ENCODE peak calls at places on chromosomes 16 and 17, in seven cellular contexts. One of them, this sample, is unnamed.

GRCh38 chr16:66263168-66263972 is 103.1 kb upstream of the CDH5 start:
- DNase-seq in endothelial cell of umbilical vein: no peak
- DNase-seq in prostate gland: no peak
- DNase-seq in GM12878: no peak
- DNase-seq in HCT116: no peak
- DNase-seq in breast epithelium: peak
- DNase-seq in H1: no peak
- DNase-seq in this sample: no peak

GRCh38 chr16:471353-472198 is 46.1 kb downstream of the RAB11FIP3 start:
- DNase-seq in endothelial cell of umbilical vein: no peak
- DNase-seq in prostate gland: peak
- DNase-seq in GM12878: no peak
- DNase-seq in HCT116: no peak
- DNase-seq in breast epithelium: no peak
- DNase-seq in H1: peak
- DNase-seq in this sample: no peak

GRCh38 chr16:15542261-15542660 is 100.7 kb downstream of the MARF1 start:
- DNase-seq in endothelial cell of umbilical vein: no peak
- DNase-seq in prostate gland: no peak
- DNase-seq in GM12878: no peak
- DNase-seq in HCT116: no peak
- DNase-seq in breast epithelium: no peak
- DNase-seq in H1: peak
- DNase-seq in this sample: no peak

GRCh38 chr17:78412403-78412802 is 34.0 kb downstream of the PGS1 start:
- DNase-seq in endothelial cell of umbilical vein: no peak
- DNase-seq in prostate gland: no peak
- DNase-seq in GM12878: no peak
- DNase-seq in HCT116: no peak
- DNase-seq in breast epithelium: no peak
- DNase-seq in H1: no peak
- DNase-seq in this sample: no peak

GRCh38 chr16:23288726-23289512 is 13.2 kb upstream of the SCNN1B start:
- DNase-seq in endothelial cell of umbilical vein: no peak
- DNase-seq in prostate gland: no peak
- DNase-seq in GM12878: no peak
- DNase-seq in HCT116: no peak
- DNase-seq in breast epithelium: no peak
- DNase-seq in H1: no peak
- DNase-seq in this sample: no peak

GRCh38 chr17:78506454-78507309 is 70.5 kb downstream of the DNAH17 start:
- DNase-seq in endothelial cell of umbilical vein: no peak
- DNase-seq in prostate gland: no peak
- DNase-seq in GM12878: no peak
- DNase-seq in HCT116: no peak
- DNase-seq in breast epithelium: no peak
- DNase-seq in H1: no peak
- DNase-seq in this sample: no peak

GRCh38 chr16:85293899-85294642 is 181.8 kb upstream of the CIBAR2 start:
- DNase-seq in endothelial cell of umbilical vein: no peak
- DNase-seq in prostate gland: no peak
- DNase-seq in GM12878: no peak
- DNase-seq in HCT116: no peak
- DNase-seq in breast epithelium: no peak
- DNase-seq in H1: no peak
- DNase-seq in this sample: no peak

GRCh38 chr16:71338193-71338592 is 20.3 kb upstream of the CALB2 start:
- DNase-seq in endothelial cell of umbilical vein: no peak
- DNase-seq in prostate gland: no peak
- DNase-seq in GM12878: no peak
- DNase-seq in HCT116: peak
- DNase-seq in breast epithelium: no peak
- DNase-seq in H1: no peak
- DNase-seq in this sample: no peak

GRCh38 chr16:85544668-85545067 is 68.5 kb upstream of the GSE1 start:
- DNase-seq in endothelial cell of umbilical vein: no peak
- DNase-seq in prostate gland: no peak
- DNase-seq in GM12878: no peak
- DNase-seq in HCT116: no peak
- DNase-seq in breast epithelium: no peak
- DNase-seq in H1: no peak
- DNase-seq in this sample: no peak

GRCh38 chr16:31385680-31386079 is 7.5 kb upstream of the ITGAD start:
- DNase-seq in endothelial cell of umbilical vein: no peak
- DNase-seq in prostate gland: no peak
- DNase-seq in GM12878: no peak
- DNase-seq in HCT116: peak
- DNase-seq in breast epithelium: no peak
- DNase-seq in H1: no peak
- DNase-seq in this sample: no peak

GRCh38 chr17:2172447-2172938 is 117.6 kb downstream of the HIC1 start:
- DNase-seq in endothelial cell of umbilical vein: no peak
- DNase-seq in prostate gland: no peak
- DNase-seq in GM12878: no peak
- DNase-seq in HCT116: no peak
- DNase-seq in breast epithelium: no peak
- DNase-seq in H1: no peak
- DNase-seq in this sample: peak

DNA sequence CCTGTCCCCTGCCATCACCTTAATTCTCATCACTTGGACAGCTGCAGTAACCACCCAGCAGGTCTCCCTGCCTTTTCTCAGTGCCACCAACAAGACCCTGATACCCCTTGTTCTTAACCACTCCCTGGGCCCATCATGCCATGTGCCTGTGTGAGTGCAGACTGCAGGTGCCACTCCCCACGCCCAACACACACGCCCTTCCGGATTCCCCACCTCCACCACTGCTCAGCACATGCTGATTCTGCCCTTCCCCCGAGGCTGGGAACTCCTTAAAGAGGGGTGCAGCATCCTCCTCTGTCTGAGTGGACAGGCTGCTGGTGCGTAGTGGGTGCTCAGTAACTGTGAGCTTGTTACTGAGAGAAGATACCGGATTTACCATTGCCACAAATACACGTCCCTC is 52.4 kb downstream of the PLD6 start:
- DNase-seq in endothelial cell of umbilical vein: no peak
- DNase-seq in prostate gland: no peak
- DNase-seq in GM12878: no peak
- DNase-seq in HCT116: no peak
- DNase-seq in breast epithelium: no peak
- DNase-seq in H1: no peak
- DNase-seq in this sample: no peak
- TF ChIP-seq CTCF in endothelial cell of umbilical vein: no peak
- TF ChIP-seq CTCF in prostate gland: no peak
- TF ChIP-seq CTCF in GM12878: no peak
- TF ChIP-seq CTCF in HCT116: no peak
- TF ChIP-seq CTCF in breast epithelium: no peak
- TF ChIP-seq CTCF in H1: no peak
- TF ChIP-seq CTCF in this sample: no peak

GRCh38 chr17:32266389-32267269 is 997 bp downstream of the RHBDL3 start:
- DNase-seq in endothelial cell of umbilical vein: no peak
- DNase-seq in prostate gland: no peak
- DNase-seq in GM12878: no peak
- DNase-seq in HCT116: no peak
- DNase-seq in breast epithelium: no peak
- DNase-seq in H1: no peak
- DNase-seq in this sample: peak

GRCh38 chr17:32264140-32264799 is 1.4 kb upstream of the RHBDL3 start:
- DNase-seq in endothelial cell of umbilical vein: no peak
- DNase-seq in prostate gland: no peak
- DNase-seq in GM12878: no peak
- DNase-seq in HCT116: no peak
- DNase-seq in breast epithelium: no peak
- DNase-seq in H1: no peak
- DNase-seq in this sample: no peak

GRCh38 chr17:32265192-32265895 is at the start of gene RHBDL3:
- DNase-seq in endothelial cell of umbilical vein: no peak
- DNase-seq in prostate gland: no peak
- DNase-seq in GM12878: no peak
- DNase-seq in HCT116: no peak
- DNase-seq in breast epithelium: no peak
- DNase-seq in H1: no peak
- DNase-seq in this sample: no peak

GRCh38 chr17:32264823-32265191 is 825 bp upstream of the RHBDL3 start:
- DNase-seq in endothelial cell of umbilical vein: no peak
- DNase-seq in prostate gland: no peak
- DNase-seq in GM12878: no peak
- DNase-seq in HCT116: no peak
- DNase-seq in breast epithelium: no peak
- DNase-seq in H1: no peak
- DNase-seq in this sample: no peak

DNA sequence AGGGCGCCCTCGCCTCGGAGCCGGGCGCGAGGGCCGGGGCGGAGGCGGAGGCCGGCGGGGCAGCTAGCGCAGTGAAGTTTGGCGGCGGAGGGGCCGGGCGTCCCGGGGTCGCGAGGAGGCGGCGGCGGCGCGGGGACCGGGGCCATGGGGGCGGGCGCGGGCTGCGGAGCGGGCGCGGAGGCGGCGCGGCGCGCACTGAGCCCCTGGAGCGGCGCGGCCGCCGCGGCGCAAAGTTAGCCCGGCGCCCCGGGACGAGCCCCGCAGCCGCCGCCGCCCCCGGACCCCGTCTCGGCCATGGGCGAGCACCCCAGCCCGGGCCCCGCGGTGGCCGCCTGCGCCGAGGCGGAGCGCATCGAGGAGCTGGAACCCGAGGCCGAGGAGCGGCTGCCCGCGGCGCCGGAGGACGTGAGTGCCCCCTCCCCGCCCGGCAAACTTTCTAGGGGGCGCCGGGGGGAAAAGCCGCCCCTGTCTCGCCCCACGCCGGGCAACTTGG is 310 bp downstream of the RHBDL3 start:
- DNase-seq in endothelial cell of umbilical vein: no peak
- DNase-seq in prostate gland: no peak
- DNase-seq in GM12878: no peak
- DNase-seq in HCT116: no peak
- DNase-seq in breast epithelium: no peak
- DNase-seq in H1: no peak
- DNase-seq in this sample: no peak
- H3K4me3 ChIP-seq in endothelial cell of umbilical vein: no peak
- H3K4me3 ChIP-seq in prostate gland: peak
- H3K4me3 ChIP-seq in GM12878: peak
- H3K4me3 ChIP-seq in HCT116: peak
- H3K4me3 ChIP-seq in breast epithelium: peak
- H3K4me3 ChIP-seq in H1: peak
- H3K4me3 ChIP-seq in this sample: peak

GRCh38 chr17:77381731-77382130 is 241.0 kb downstream of the SEC14L1 start:
- DNase-seq in endothelial cell of umbilical vein: no peak
- DNase-seq in prostate gland: no peak
- DNase-seq in GM12878: no peak
- DNase-seq in HCT116: no peak
- DNase-seq in breast epithelium: no peak
- DNase-seq in H1: no peak
- DNase-seq in this sample: no peak

GRCh38 chr17:77381185-77381700 is 240.5 kb downstream of the SEC14L1 start:
- DNase-seq in endothelial cell of umbilical vein: no peak
- DNase-seq in prostate gland: no peak
- DNase-seq in GM12878: no peak
- DNase-seq in HCT116: no peak
- DNase-seq in breast epithelium: no peak
- DNase-seq in H1: no peak
- DNase-seq in this sample: no peak

GRCh38 chr17:77383613-77384608 is 243.1 kb downstream of the SEC14L1 start:
- DNase-seq in endothelial cell of umbilical vein: no peak
- DNase-seq in prostate gland: peak
- DNase-seq in GM12878: no peak
- DNase-seq in HCT116: no peak
- DNase-seq in breast epithelium: no peak
- DNase-seq in H1: no peak
- DNase-seq in this sample: peak

GRCh38 chr17:77382356-77382911 is 241.7 kb downstream of the SEC14L1 start:
- DNase-seq in endothelial cell of umbilical vein: no peak
- DNase-seq in prostate gland: no peak
- DNase-seq in GM12878: no peak
- DNase-seq in HCT116: no peak
- DNase-seq in breast epithelium: no peak
- DNase-seq in H1: no peak
- DNase-seq in this sample: no peak

GRCh38 chr17:77382966-77383612 is 242.3 kb downstream of the SEC14L1 start:
- DNase-seq in endothelial cell of umbilical vein: no peak
- DNase-seq in prostate gland: no peak
- DNase-seq in GM12878: no peak
- DNase-seq in HCT116: no peak
- DNase-seq in breast epithelium: no peak
- DNase-seq in H1: no peak
- DNase-seq in this sample: no peak
- TF ChIP-seq POLR2AphosphoS5 in endothelial cell of umbilical vein: no peak
- TF ChIP-seq POLR2AphosphoS5 in prostate gland: no peak
- TF ChIP-seq POLR2AphosphoS5 in GM12878: no peak
- TF ChIP-seq POLR2AphosphoS5 in HCT116: no peak
- TF ChIP-seq POLR2AphosphoS5 in breast epithelium: no peak
- TF ChIP-seq POLR2AphosphoS5 in H1: no peak
- TF ChIP-seq POLR2AphosphoS5 in this sample: no peak

GRCh38 chr16:19406891-19407491 is 10.7 kb upstream of the TMC5 start:
- DNase-seq in endothelial cell of umbilical vein: no peak
- DNase-seq in prostate gland: no peak
- DNase-seq in GM12878: no peak
- DNase-seq in HCT116: no peak
- DNase-seq in breast epithelium: no peak
- DNase-seq in H1: peak
- DNase-seq in this sample: no peak

GRCh38 chr16:19415461-19415860 is 2.2 kb upstream of the TMC5 start:
- DNase-seq in endothelial cell of umbilical vein: no peak
- DNase-seq in prostate gland: no peak
- DNase-seq in GM12878: no peak
- DNase-seq in HCT116: no peak
- DNase-seq in breast epithelium: no peak
- DNase-seq in H1: no peak
- DNase-seq in this sample: no peak

GRCh38 chr16:19415918-19416317 is 1.8 kb upstream of the TMC5 start:
- DNase-seq in endothelial cell of umbilical vein: no peak
- DNase-seq in prostate gland: no peak
- DNase-seq in GM12878: no peak
- DNase-seq in HCT116: no peak
- DNase-seq in breast epithelium: no peak
- DNase-seq in H1: no peak
- DNase-seq in this sample: no peak

GRCh38 chr16:19411298-19411697 is 6.4 kb upstream of the TMC5 start:
- DNase-seq in endothelial cell of umbilical vein: no peak
- DNase-seq in prostate gland: no peak
- DNase-seq in GM12878: no peak
- DNase-seq in HCT116: no peak
- DNase-seq in breast epithelium: no peak
- DNase-seq in H1: no peak
- DNase-seq in this sample: no peak

GRCh38 chr16:19410435-19411153 is 7.1 kb upstream of the TMC5 start:
- DNase-seq in endothelial cell of umbilical vein: no peak
- DNase-seq in prostate gland: peak
- DNase-seq in GM12878: no peak
- DNase-seq in HCT116: no peak
- DNase-seq in breast epithelium: no peak
- DNase-seq in H1: peak
- DNase-seq in this sample: peak
- TF ChIP-seq CTCF in endothelial cell of umbilical vein: no peak
- TF ChIP-seq CTCF in prostate gland: peak
- TF ChIP-seq CTCF in GM12878: peak
- TF ChIP-seq CTCF in HCT116: no peak
- TF ChIP-seq CTCF in breast epithelium: no peak
- TF ChIP-seq CTCF in H1: peak
- TF ChIP-seq CTCF in this sample: peak

This sample was measured in upper lobe of left lung.